ENCODE peak calls at places on chromosomes 7 and 10, in four cellular contexts. X is transverse colon, Q is spleen, E is upper lobe of left lung. I is an unnamed sample.
A peak's percentile ranks its signal among the peaks of the same experiment; 100 is the strongest.

GRCh38 chr7:17313175-17313574 is 14.7 kb downstream of the AHR start:
- DNase-seq in X (no peak), Q (no peak), E (no peak), I (no peak)

GRCh38 chr10:44961931-44962750 is 2.5 kb downstream of the RASSF4 start:
- DNase-seq in X (no peak), Q (peak; percentile 68), E (no peak), I (no peak)

GRCh38 chr7:33040803-33041516 is 21.6 kb downstream of the NT5C3A start:
- DNase-seq in X (peak; percentile 80), Q (no peak), E (no peak), I (peak; percentile 66)

GRCh38 chr7:44639701-44640321 is 33.4 kb downstream of the OGDH start:
- DNase-seq in X (no peak), Q (no peak), E (no peak), I (no peak)

GRCh38 chr7:66617295-66617694 is 11.4 kb upstream of the KCTD7 start:
- DNase-seq in X (no peak), Q (no peak), E (no peak), I (no peak)

GRCh38 chr10:49285232-49285631 is 13.7 kb upstream of the C10orf71 start:
- DNase-seq in X (no peak), Q (no peak), E (no peak), I (peak; percentile 8)

GRCh38 chr7:111650456-111650999 is 88.2 kb upstream of the IMMP2L start:
- DNase-seq in X (no peak), Q (no peak), E (no peak), I (no peak)

GRCh38 chr10:23081156-23081833 is 14.1 kb upstream of the MSRB2 start:
- DNase-seq in X (no peak), Q (no peak), E (no peak), I (no peak)

GRCh38 chr10:60495357-60495756 is 105.7 kb upstream of the ANK3 start:
- DNase-seq in X (no peak), Q (no peak), E (no peak), I (no peak)

GRCh38 chr7:146655928-146656797 is 539.6 kb downstream of the CNTNAP2 start:
- DNase-seq in X (no peak), Q (no peak), E (no peak), I (no peak)

GRCh38 chr7:92809397-92810241 is 26.8 kb downstream of the CDK6 start:
- DNase-seq in X (peak; percentile 81), Q (peak; percentile 68), E (no peak), I (peak; percentile 77)

GRCh38 chr10:79112898-79113431 is 44.2 kb downstream of the ZMIZ1 start:
- DNase-seq in X (no peak), Q (peak; percentile 72), E (no peak), I (no peak)
- TF ChIP-seq POLR2AphosphoS5 in X (peak; percentile 5), Q (peak; percentile 48), E (no peak), I (peak; percentile 55)

GRCh38 chr7:75861636-75862035 is 17.2 kb upstream of the RHBDD2 start:
- DNase-seq in X (no peak), Q (no peak), E (no peak), I (no peak)
- TF ChIP-seq POLR2AphosphoS5 in X (peak; percentile 57), Q (no peak), E (peak; percentile 36), I (no peak)

GRCh38 chr7:99394188-99394502 is 14.3 kb downstream of the PDAP1 start:
- DNase-seq in X (no peak), Q (no peak), E (no peak), I (no peak)

GRCh38 chr7:99392046-99392445 is 16.4 kb downstream of the PDAP1 start:
- DNase-seq in X (peak; percentile 41), Q (no peak), E (no peak), I (no peak)

GRCh38 chr7:99395616-99396327 is 12.6 kb downstream of the PDAP1 start:
- DNase-seq in X (no peak), Q (no peak), E (no peak), I (no peak)

GRCh38 chr7:99392659-99393362 is 15.6 kb downstream of the PDAP1 start:
- DNase-seq in X (peak; percentile 91), Q (peak; percentile 95), E (peak; percentile 94), I (peak; percentile 81)

DNA sequence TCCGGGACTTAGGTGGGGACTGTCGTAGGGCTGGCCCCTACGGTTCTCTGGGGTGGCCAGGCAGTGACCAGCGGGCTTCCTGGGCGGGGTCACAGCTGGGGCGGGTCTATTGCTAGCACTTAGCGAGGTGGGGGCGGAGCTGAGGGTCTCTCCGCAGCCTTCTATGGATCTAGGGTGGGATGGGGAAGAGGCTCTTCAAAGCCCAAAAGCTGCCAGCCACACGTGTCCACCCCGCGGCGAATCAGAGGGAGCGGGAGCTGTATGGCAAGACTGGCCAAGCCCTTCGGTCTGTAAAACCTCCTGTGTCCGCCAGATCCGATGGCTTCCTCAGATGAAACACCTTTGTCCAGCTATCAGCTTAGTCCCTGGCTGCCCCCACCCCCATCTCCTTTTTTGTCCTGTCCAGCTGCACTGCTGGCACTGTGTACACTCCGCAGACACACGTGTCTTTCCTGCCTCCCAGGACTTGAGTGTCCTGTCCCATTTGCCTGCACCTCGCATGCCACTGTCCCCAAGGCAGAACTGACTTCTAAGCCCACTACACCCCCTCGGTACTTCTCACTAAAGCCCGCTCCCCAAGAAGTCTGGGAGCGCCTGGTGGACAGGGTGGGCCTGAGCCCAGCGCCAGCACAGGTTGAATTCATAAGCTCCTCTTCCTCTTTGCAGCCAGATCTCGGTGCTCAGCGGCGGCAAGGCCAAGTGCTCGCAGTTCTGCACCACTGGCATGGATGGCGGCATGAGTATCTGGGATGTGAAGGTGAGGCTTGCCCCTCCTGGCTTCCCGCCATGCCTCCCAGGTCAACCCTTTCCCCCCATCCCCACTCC is 14.8 kb downstream of the PDAP1 start:
- DNase-seq in X (no peak), Q (no peak), E (peak; percentile 81), I (peak; percentile 34)
- TF ChIP-seq POLR2AphosphoS5 in X (no peak), Q (peak; percentile 80), E (no peak), I (no peak)

GRCh38 chr7:35035511-35035921 is 1.8 kb downstream of the DPY19L1 start:
- DNase-seq in X (peak; percentile 28), Q (no peak), E (no peak), I (no peak)

GRCh38 chr7:35037211-35037525 is at the start of gene DPY19L1:
- DNase-seq in X (no peak), Q (no peak), E (no peak), I (no peak)

GRCh38 chr7:35038340-35038738 is 1.1 kb upstream of the DPY19L1 start:
- DNase-seq in X (no peak), Q (no peak), E (no peak), I (no peak)

GRCh38 chr7:35037526-35038339 is 448 bp upstream of the DPY19L1 start:
- DNase-seq in X (peak; percentile 96), Q (peak; percentile 99), E (peak; percentile 99), I (peak; percentile 97)

DNA sequence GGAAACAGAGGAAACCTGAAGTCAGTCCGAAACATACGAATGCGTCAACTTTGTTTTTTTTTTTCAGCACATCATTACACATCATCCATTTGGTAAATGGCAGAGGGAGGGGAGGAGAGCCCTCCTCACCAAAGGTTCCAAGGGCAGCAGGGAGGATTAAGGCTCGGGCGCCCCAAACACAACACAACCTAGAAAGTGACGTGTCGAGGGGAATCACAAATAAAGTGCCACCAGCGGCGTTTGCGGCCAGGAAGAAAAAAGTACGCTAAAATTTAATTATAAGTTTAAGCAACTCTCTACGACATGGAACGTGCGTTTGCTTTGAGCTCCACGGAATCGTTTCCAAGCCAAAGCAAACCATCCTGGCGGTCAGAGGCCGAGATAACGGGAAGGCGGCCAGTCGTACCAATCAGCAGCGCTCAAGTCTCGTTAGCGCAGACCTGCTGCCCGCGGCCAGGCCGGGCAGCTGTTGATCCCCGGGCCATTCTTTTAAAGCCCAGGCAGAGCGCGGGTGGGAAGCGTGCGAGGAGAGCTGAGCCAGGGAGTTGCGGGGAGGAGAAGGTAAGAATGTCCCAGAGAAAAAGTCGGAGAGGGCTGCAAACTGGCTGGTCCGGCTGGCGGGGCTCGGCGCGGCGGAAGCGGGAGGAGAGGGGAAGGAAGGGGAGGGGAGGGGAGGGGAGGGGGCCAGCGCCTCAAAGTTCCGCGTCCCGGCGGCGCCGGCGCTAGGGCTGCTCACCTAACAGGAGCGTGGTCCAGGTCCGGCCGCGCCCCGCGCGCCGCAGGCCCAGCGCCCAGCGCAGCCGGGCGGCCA is 719 bp downstream of the DPY19L1 start:
- DNase-seq in X (peak; percentile 64), Q (peak; percentile 92), E (peak; percentile 93), I (peak; percentile 74)
- TF ChIP-seq POLR2AphosphoS5 in X (peak; percentile 25), Q (peak; percentile 42), E (no peak), I (no peak)

DNA sequence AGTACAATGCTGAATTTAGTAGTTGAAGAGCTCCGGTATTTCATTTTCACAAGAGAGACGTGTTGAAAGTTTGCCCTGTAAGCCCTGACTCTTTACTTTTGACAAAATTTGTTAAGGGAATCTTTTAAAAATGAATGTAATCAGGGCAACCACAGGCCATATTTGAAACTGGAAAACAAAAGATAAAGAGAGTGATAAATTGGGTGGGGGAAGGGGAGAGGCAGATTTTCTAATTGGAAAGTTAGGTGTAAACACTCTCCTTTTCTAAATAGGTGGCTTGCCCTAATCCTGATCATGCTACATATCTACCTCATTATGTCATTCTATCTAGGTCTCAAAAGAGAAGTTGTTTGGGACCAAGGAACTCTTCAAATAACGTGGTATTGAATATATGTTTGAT is 90.7 kb downstream of the CABCOCO1 start:
- DNase-seq in X (no peak), Q (no peak), E (no peak), I (no peak)
- TF ChIP-seq POLR2AphosphoS5 in X (no peak), Q (no peak), E (no peak), I (no peak)

GRCh38 chr7:148633761-148634160 is 43.2 kb downstream of the C7orf33 start:
- DNase-seq in X (no peak), Q (no peak), E (no peak), I (no peak)

GRCh38 chr7:148626828-148627227 is 36.3 kb downstream of the C7orf33 start:
- DNase-seq in X (no peak), Q (no peak), E (no peak), I (no peak)

GRCh38 chr7:148628011-148628410 is 37.4 kb downstream of the C7orf33 start:
- DNase-seq in X (no peak), Q (no peak), E (no peak), I (no peak)

GRCh38 chr7:148625342-148625741 is 34.8 kb downstream of the C7orf33 start:
- DNase-seq in X (no peak), Q (no peak), E (no peak), I (no peak)

DNA sequence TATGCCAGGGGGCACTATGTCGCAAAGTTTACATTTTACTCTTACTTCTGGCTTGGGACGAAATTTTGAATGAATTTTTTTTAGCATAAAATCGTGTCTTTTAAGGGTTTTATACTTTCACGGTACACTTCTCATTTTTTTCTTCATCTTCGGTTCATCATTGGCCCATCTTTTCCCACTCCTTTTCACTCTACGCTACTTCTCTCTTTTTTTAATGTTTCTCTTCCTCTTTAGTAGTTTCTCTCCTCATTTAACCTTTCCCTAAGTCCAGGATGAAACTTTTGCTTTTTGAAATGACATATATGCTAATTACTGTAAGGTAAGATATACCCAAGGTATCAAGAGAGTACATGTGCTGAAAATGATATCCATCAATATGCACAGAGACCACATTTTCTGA is 39.5 kb downstream of the C7orf33 start:
- DNase-seq in X (no peak), Q (no peak), E (no peak), I (no peak)
- TF ChIP-seq POLR2AphosphoS5 in X (no peak), Q (no peak), E (no peak), I (no peak)

GRCh38 chr10:132331956-132332749 is at the start of gene LRRC27:
- DNase-seq in X (peak; percentile 99), Q (peak; percentile 100), E (peak; percentile 100), I (peak; percentile 99)
- TF ChIP-seq POLR2AphosphoS5 in X (peak; percentile 76), Q (peak; percentile 91), E (peak; percentile 74), I (peak; percentile 81)

GRCh38 chr7:15963206-15963605 is 276.7 kb upstream of the MEOX2 start:
- DNase-seq in X (no peak), Q (no peak), E (no peak), I (no peak)
- TF ChIP-seq POLR2AphosphoS5 in X (no peak), Q (no peak), E (no peak), I (no peak)

GRCh38 chr7:120729300-120729699 is 128.6 kb downstream of the TSPAN12 start:
- DNase-seq in X (peak; percentile 8), Q (no peak), E (no peak), I (no peak)
- TF ChIP-seq POLR2AphosphoS5 in X (peak; percentile 60), Q (no peak), E (no peak), I (no peak)